ENCODE peak calls at places on chromosomes 1 and 21, in six cellular contexts. V is ovary, G is transverse colon, S is HCT116, B is body of pancreas, T is adrenal gland. A is an unnamed sample.

GRCh38 chr1:214727274-214727673 is 124.3 kb downstream of the CENPF start:
- DNase-seq in G (no peak), T (no peak), S (no peak), B (no peak), V (no peak), A (no peak)

GRCh38 chr1:34709547-34709946 is 45.3 kb upstream of the GJB5 start:
- DNase-seq in G (no peak), B (no peak), S (no peak), T (no peak), V (no peak), A (no peak)

GRCh38 chr1:160094291-160094625 is 4.2 kb downstream of the IGSF8 start:
- DNase-seq in B (no peak), V (no peak), S (no peak), G (no peak), T (no peak), A (no peak)

GRCh38 chr1:85801520-85801919 is 93.3 kb upstream of the ZNHIT6 start:
- DNase-seq in B (no peak), S (no peak), V (no peak), T (no peak), G (no peak), A (no peak)

GRCh38 chr1:151888972-151889570 is 20.2 kb downstream of the THEM4 start:
- DNase-seq in G (no peak), V (no peak), B (no peak), S (no peak), T (no peak), A (no peak)

GRCh38 chr21:36735724-36736310 is 36.9 kb downstream of the SIM2 start:
- DNase-seq in B (no peak), S (no peak), T (no peak), V (no peak), G (no peak), A (no peak)

GRCh38 chr1:11499825-11500331 is 20.9 kb downstream of the DISP3 start:
- DNase-seq in V (no peak), B (peak), S (no peak), T (no peak), G (no peak), A (no peak)

GRCh38 chr1:168260393-168260792 is 20.3 kb upstream of the TBX19 start:
- DNase-seq in G (no peak), B (no peak), S (no peak), T (no peak), V (no peak), A (no peak)

GRCh38 chr1:238488406-238488805 is 597.7 kb upstream of the ZP4 start:
- DNase-seq in V (no peak), T (no peak), G (no peak), S (no peak), B (no peak), A (no peak)

GRCh38 chr21:41836166-41837015 is 42.8 kb downstream of the PRDM15 start:
- DNase-seq in S (no peak), G (no peak), T (no peak), V (no peak), B (no peak), A (peak)

GRCh38 chr1:87869563-87869962 is 540.9 kb downstream of the LMO4 start:
- DNase-seq in V (no peak), T (no peak), S (no peak), B (no peak), G (no peak), A (no peak)

DNA sequence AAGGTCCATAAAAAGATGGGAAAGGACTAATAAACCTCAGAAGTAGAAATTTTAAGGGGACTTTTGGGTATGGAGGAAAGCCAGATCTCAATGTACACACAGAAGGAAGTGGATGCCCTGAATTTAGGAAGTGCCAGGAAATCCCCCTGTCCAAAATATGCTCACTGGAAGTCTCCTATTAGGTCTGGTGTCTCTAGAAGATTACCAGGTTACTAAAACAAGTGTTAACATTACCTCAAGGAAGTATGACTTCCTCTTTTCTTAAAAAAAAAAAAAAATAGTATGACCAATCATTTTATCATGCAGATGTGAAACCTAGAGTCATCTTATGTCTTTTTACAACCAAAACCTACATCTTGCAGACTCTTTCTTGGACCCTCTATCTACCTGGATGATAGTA is 30.7 kb downstream of the CD58 start:
- DNase-seq in V (no peak), B (no peak), S (no peak), T (no peak), G (no peak), A (no peak)
- TF ChIP-seq POLR2A in V (no peak), B (no peak), S (no peak), T (no peak), G (no peak), A (no peak)

GRCh38 chr1:203553501-203553900 is 59.5 kb downstream of the OPTC start:
- DNase-seq in S (no peak), T (no peak), B (no peak), V (no peak), G (no peak), A (no peak)

GRCh38 chr1:203557390-203557789 is 63.4 kb downstream of the OPTC start:
- DNase-seq in B (peak), V (peak), G (peak), S (no peak), T (peak), A (no peak)

GRCh38 chr1:203556047-203556851 is 62.3 kb downstream of the OPTC start:
- DNase-seq in T (no peak), S (no peak), B (peak), G (peak), V (peak), A (peak)

GRCh38 chr1:203555484-203556046 is 61.6 kb downstream of the OPTC start:
- DNase-seq in G (no peak), T (no peak), B (no peak), S (no peak), V (no peak), A (no peak)

DNA sequence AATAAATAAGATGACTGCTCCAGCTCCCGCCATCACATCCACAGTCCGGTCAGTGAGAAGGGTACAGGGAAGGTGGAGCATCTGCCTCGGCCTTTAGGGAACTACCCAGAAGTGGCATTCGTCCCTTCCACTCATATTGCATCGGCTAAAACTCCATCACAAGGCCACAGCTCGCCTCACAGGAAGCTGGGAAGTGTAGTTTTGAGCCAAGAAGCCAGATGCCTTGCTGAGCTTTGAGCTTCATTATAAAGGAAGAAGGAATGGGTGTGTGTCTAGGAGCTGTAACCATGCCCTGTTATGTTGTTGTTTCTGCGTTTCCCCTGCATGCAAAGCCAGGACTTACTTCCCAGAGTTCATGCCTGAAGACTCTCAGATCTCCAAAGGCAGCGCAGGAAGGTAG is 61.1 kb downstream of the OPTC start:
- DNase-seq in V (no peak), S (no peak), G (no peak), T (no peak), B (no peak), A (no peak)
- H3K4me3 ChIP-seq in V (no peak), S (no peak), G (no peak), T (no peak), B (no peak), A (no peak)

DNA sequence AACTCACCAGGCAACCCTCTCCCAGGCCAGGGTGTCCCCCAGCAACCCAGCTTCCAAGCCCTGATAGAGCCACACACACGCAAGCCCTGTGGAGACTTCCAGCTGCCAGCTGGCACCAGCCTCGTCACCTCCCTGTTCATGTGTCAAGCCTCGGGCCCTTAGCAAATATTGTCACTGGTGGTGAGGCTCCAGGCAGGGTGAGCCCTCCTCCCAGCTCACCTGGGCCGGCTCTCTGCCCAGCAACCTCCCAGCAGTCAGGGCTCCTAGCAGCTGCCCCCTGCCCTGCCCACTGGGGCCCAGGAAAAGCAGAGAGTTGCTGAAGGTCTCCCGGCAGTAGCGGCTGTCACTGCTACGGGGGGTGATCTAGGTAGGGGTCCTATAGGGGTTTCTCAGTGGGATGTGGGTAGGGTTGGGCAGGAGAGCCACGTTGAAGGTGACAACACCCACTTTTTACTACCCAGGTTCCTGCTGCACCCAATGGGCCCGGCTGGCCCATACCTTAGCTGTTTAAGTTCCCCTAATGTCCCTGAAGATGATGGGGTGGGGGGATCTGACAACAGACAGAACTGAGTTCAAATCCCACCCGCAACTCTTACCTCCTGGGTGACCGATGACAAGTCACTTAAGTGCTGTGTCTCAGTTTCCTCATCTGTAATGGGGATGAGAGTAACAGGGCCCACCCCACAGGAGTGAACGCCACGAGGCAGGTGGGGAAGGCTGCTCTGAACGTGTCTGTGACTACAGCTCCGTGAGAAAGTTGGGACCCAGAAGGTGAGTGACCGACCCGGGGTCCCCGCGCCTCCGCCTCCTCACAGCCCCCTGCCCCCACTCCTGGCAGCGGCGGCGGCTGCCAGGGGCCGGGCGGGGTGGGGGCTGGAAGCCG is 678 bp downstream of the TTC39A start:
- DNase-seq in T (peak), S (no peak), G (peak), B (peak), V (no peak), A (no peak)
- TF ChIP-seq POLR2A in T (no peak), S (no peak), G (peak), B (peak), V (no peak), A (no peak)

DNA sequence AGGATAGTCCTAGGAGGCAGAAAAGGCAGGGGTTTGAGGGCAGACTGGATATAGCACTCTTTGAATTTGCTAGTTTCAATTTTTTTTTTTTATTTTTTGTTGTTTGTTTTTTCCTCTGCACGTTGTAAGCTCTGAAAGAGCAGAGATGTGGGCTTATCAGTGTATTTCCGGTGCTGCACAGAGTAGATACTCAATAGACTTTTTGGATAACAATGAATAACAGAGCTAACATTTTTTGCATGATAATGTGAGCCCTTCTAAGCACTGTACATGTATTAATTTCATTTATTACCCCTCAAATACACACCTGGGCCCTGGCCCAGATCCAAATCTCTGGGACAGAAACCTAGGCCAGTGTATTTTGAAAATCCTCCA is 17.1 kb upstream of the PARP1 start:
- DNase-seq in V (no peak), T (no peak), B (no peak), G (no peak), S (no peak), A (peak)
- H3K4me3 ChIP-seq in V (no peak), T (no peak), B (no peak), G (no peak), S (no peak), A (no peak)

GRCh38 chr1:157274698-157275534 is 136.7 kb upstream of the ETV3 start:
- DNase-seq in V (no peak), G (no peak), B (peak), T (no peak), S (no peak), A (no peak)
- TF ChIP-seq POLR2A in V (no peak), G (no peak), B (no peak), T (no peak), S (no peak), A (no peak)

GRCh38 chr1:246569248-246570238 is 3.3 kb downstream of the CNST start:
- DNase-seq in B (no peak), G (peak), V (no peak), T (no peak), S (no peak), A (no peak)
- H3K4me3 ChIP-seq in B (no peak), G (no peak), V (no peak), T (peak), S (no peak), A (no peak)